ENCODE peak calls at places on chromosomes 16 and 17, in six cellular contexts. F is BJ, T is SK-N-SH, J is GM12865, M is transverse colon, N is progenitor cell of endocrine pancreas. B is an unnamed sample.

GRCh38 chr17:66952681-66953638 is 11.5 kb upstream of the CACNG4 start:
- DNase-seq in F (no peak), N (no peak), J (no peak), M (no peak), T (peak; percentile 80), B (no peak)

GRCh38 chr17:73191443-73192218 is 1.2 kb upstream of the COG1 start:
- DNase-seq in J (peak; percentile 86), F (no peak), T (peak; percentile 84), N (no peak), M (peak; percentile 78), B (peak; percentile 67)

GRCh38 chr16:3348547-3349167 is 7.0 kb upstream of the OR2C1 start:
- DNase-seq in M (no peak), T (no peak), F (no peak), J (peak; percentile 7), N (no peak), B (no peak)

GRCh38 chr17:50060951-50061712 is 5.2 kb downstream of the ITGA3 start:
- DNase-seq in F (no peak), M (peak; percentile 73), N (no peak), T (no peak), J (no peak), B (peak; percentile 78)

GRCh38 chr17:21036361-21036881 is 6.4 kb downstream of the USP22 start:
- DNase-seq in N (no peak), M (no peak), T (no peak), J (peak; percentile 54), F (no peak), B (no peak)

GRCh38 chr16:85394511-85395206 is 218.5 kb upstream of the GSE1 start:
- DNase-seq in F (no peak), M (no peak), T (no peak), N (no peak), J (no peak), B (no peak)

GRCh38 chr17:47807421-47807820 is 14.2 kb downstream of the OSBPL7 start:
- DNase-seq in T (peak; percentile 16), M (no peak), F (no peak), J (no peak), N (no peak), B (no peak)

GRCh38 chr17:75639771-75640555 is 6.7 kb downstream of the SMIM5 start:
- DNase-seq in N (no peak), T (no peak), M (peak; percentile 80), F (no peak), J (no peak), B (no peak)

GRCh38 chr17:77382356-77382911 is 241.7 kb downstream of the SEC14L1 start:
- DNase-seq in F (no peak), N (no peak), J (peak; percentile 28), T (no peak), M (no peak), B (no peak)

GRCh38 chr16:11609474-11610120 is 22.9 kb upstream of the LITAF start:
- DNase-seq in M (no peak), F (no peak), J (no peak), T (no peak), N (no peak), B (no peak)

GRCh38 chr17:30241051-30241450 is 5.6 kb upstream of the SLC6A4 start:
- DNase-seq in T (no peak), J (no peak), N (no peak), M (no peak), F (no peak), B (no peak)

GRCh38 chr17:77572065-77572601 is 386.4 kb upstream of the TNRC6C start:
- DNase-seq in F (no peak), T (no peak), M (no peak), N (no peak), J (no peak), B (no peak)

GRCh38 chr17:75793453-75793852 is 8.8 kb downstream of the UNK start:
- DNase-seq in M (no peak), J (no peak), N (no peak), T (no peak), F (no peak), B (no peak)

GRCh38 chr17:49496183-49496865 is 1.2 kb downstream of the NGFR start:
- DNase-seq in T (peak; percentile 96), M (peak; percentile 78), F (no peak), N (peak; percentile 81), J (peak; percentile 75), B (peak; percentile 34)

GRCh38 chr17:60127068-60128064 is 22.4 kb upstream of the CA4 start:
- DNase-seq in T (peak; percentile 14), N (no peak), F (no peak), M (no peak), J (no peak), B (no peak)

GRCh38 chr16:85919271-85920267 is 20.6 kb downstream of the IRF8 start:
- DNase-seq in T (no peak), N (no peak), M (no peak), J (no peak), F (no peak), B (no peak)

GRCh38 chr16:11967195-11967911 is 2.3 kb downstream of the TNFRSF17 start:
- DNase-seq in N (no peak), F (no peak), M (no peak), T (no peak), J (no peak), B (no peak)

GRCh38 chr17:2905269-2905668 is 109.0 kb downstream of the RAP1GAP2 start:
- DNase-seq in M (no peak), T (no peak), F (no peak), J (no peak), N (no peak), B (no peak)

GRCh38 chr17:48612854-48613691 is 2.0 kb downstream of the HOXB8 start:
- DNase-seq in J (peak; percentile 40), T (peak; percentile 88), F (no peak), N (no peak), M (peak; percentile 49), B (no peak)

GRCh38 chr16:53829186-53829747 is 125.3 kb downstream of the FTO start:
- DNase-seq in N (no peak), M (no peak), J (no peak), T (no peak), F (no peak), B (peak; percentile 29)

GRCh38 chr17:8375738-8376259 is 705 bp downstream of the KRABD2 start:
- DNase-seq in T (no peak), F (no peak), J (no peak), M (no peak), N (peak; percentile 36), B (no peak)

GRCh38 chr17:78645421-78646295 is 68.5 kb upstream of the DNAH17 start:
- DNase-seq in N (no peak), T (peak; percentile 18), F (no peak), J (peak; percentile 88), M (peak; percentile 81), B (no peak)

GRCh38 chr17:10698116-10698818 is 873 bp downstream of the ADPRM start:
- DNase-seq in T (peak; percentile 30), M (no peak), N (no peak), F (no peak), J (peak; percentile 14), B (peak; percentile 41)

GRCh38 chr16:2019919-2020831 is 590 bp downstream of the NPW start:
- DNase-seq in F (no peak), J (no peak), M (no peak), T (peak; percentile 68), N (peak; percentile 49), B (no peak)

GRCh38 chr16:30041841-30042240 is 10.8 kb upstream of the TLCD3B start:
- DNase-seq in M (no peak), T (no peak), F (no peak), J (no peak), N (no peak), B (peak; percentile 44)

GRCh38 chr17:73365934-73366623 is 54.3 kb upstream of the CDC42EP4 start:
- DNase-seq in F (no peak), T (no peak), M (no peak), J (peak; percentile 29), N (no peak), B (no peak)

DNA sequence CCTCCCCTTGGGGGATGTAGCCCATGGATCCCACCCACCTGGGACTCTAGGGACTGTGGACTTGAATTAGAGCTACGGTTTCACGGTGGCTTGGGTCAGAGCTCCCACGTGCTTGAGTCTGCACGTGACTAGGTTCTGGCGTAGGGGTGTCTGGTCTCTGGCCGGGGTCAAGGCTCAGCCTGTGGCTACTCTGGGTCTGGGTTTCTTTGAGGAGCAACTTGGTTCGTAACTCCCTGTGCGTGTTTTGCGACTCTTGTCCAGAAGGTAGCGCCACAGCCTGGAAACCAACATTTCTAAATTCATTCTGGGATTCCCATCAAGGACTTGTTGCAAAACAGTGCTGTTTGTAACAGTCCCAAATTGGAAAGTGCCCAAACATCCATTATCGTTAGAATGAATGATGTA is 462 bp upstream of the GGT6 start:
- DNase-seq in T (no peak), J (no peak), F (no peak), M (peak; percentile 21), N (no peak), B (peak; percentile 20)
- TF ChIP-seq CTCF in T (no peak), J (no peak), F (peak; percentile 8), M (no peak), N (peak; percentile 18), B (no peak)

GRCh38 chr17:81527591-81528383 is at the start of gene FSCN2:
- DNase-seq in F (no peak), J (no peak), T (no peak), N (no peak), M (no peak), B (no peak)
- TF ChIP-seq CTCF in F (peak; percentile 58), J (no peak), T (no peak), N (no peak), M (no peak), B (peak; percentile 21)

GRCh38 chr16:6027733-6028132 is 930.1 kb upstream of the EEF2KMT start:
- DNase-seq in M (no peak), J (no peak), N (no peak), T (no peak), F (no peak), B (no peak)

GRCh38 chr16:6031102-6031501 is 933.5 kb upstream of the EEF2KMT start:
- DNase-seq in J (no peak), F (no peak), N (no peak), T (no peak), M (no peak), B (no peak)

GRCh38 chr16:6035161-6035560 is 937.6 kb upstream of the EEF2KMT start:
- DNase-seq in M (no peak), N (no peak), F (no peak), T (no peak), J (no peak), B (no peak)

GRCh38 chr16:6031567-6031966 is 934.0 kb upstream of the EEF2KMT start:
- DNase-seq in M (no peak), F (no peak), N (no peak), J (no peak), T (no peak), B (no peak)

DNA sequence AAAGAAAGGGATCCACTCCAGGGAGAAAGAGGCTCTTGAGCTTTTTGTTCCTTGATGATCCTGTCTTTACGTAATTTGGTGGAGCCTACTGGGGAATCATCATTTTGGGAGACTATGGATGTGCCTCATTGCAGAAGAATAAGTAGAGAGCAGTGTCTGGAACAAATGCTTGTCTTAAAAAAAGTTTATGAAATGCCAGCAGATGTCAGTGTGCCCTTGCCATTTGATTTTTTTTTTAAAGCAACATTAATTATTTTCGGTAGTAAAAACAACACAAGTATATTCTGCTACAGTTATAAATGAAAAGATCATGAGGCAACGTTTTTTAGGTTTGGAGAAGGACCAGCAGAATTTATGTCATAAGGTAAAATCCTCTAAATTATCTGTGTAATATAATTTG is 934.8 kb upstream of the EEF2KMT start:
- DNase-seq in J (no peak), N (no peak), F (no peak), M (no peak), T (no peak), B (no peak)
- TF ChIP-seq CTCF in J (no peak), N (peak; percentile 7), F (no peak), M (no peak), T (no peak), B (no peak)

GRCh38 chr17:29113334-29113733 is 66.9 kb downstream of the MYO18A start:
- DNase-seq in J (no peak), M (no peak), F (no peak), T (no peak), N (no peak), B (no peak)
- TF ChIP-seq CTCF in J (no peak), M (no peak), F (peak; percentile 1), T (no peak), N (no peak), B (no peak)